ENCODE peak calls at places on chromosomes 4 and X, in nine cellular contexts. One of them, this sample, is unnamed.

GRCh38 chr4:169144061-169144600 is 126.6 kb downstream of the SH3RF1 start:
- DNase-seq in HFF-Myc: no peak
- DNase-seq in SK-N-SH: no peak
- DNase-seq in BE2C: no peak
- DNase-seq in dorsolateral prefrontal cortex: no peak
- DNase-seq in fibroblast of mammary gland: no peak
- DNase-seq in osteocyte: no peak
- DNase-seq in cardiac muscle cell: no peak
- DNase-seq in OCI-LY7: no peak
- DNase-seq in this sample: no peak

GRCh38 chr4:73311428-73311827 is 52.8 kb upstream of the ANKRD17 start:
- DNase-seq in HFF-Myc: no peak
- DNase-seq in SK-N-SH: no peak
- DNase-seq in BE2C: no peak
- DNase-seq in dorsolateral prefrontal cortex: no peak
- DNase-seq in fibroblast of mammary gland: peak; percentile 71
- DNase-seq in osteocyte: no peak
- DNase-seq in cardiac muscle cell: peak; percentile 5
- DNase-seq in OCI-LY7: peak; percentile 48
- DNase-seq in this sample: no peak

GRCh38 chr4:149975172-149975571 is 103.1 kb upstream of the DCLK2 start:
- DNase-seq in HFF-Myc: no peak
- DNase-seq in SK-N-SH: no peak
- DNase-seq in BE2C: no peak
- DNase-seq in dorsolateral prefrontal cortex: no peak
- DNase-seq in fibroblast of mammary gland: no peak
- DNase-seq in osteocyte: no peak
- DNase-seq in cardiac muscle cell: no peak
- DNase-seq in OCI-LY7: no peak
- DNase-seq in this sample: no peak

GRCh38 chrX:11461181-11462001 is 168.2 kb downstream of the AMELX start:
- DNase-seq in HFF-Myc: no peak
- DNase-seq in SK-N-SH: no peak
- DNase-seq in BE2C: no peak
- DNase-seq in dorsolateral prefrontal cortex: no peak
- DNase-seq in fibroblast of mammary gland: peak; percentile 55
- DNase-seq in osteocyte: no peak
- DNase-seq in cardiac muscle cell: no peak
- DNase-seq in OCI-LY7: no peak
- DNase-seq in this sample: no peak

GRCh38 chr4:31275906-31276305 is 555.7 kb downstream of the PCDH7 start:
- DNase-seq in HFF-Myc: no peak
- DNase-seq in SK-N-SH: no peak
- DNase-seq in BE2C: no peak
- DNase-seq in dorsolateral prefrontal cortex: no peak
- DNase-seq in fibroblast of mammary gland: no peak
- DNase-seq in osteocyte: no peak
- DNase-seq in cardiac muscle cell: no peak
- DNase-seq in OCI-LY7: no peak
- DNase-seq in this sample: no peak

GRCh38 chr4:152591876-152592275 is 56.0 kb upstream of the FBXW7 start:
- DNase-seq in HFF-Myc: no peak
- DNase-seq in SK-N-SH: no peak
- DNase-seq in BE2C: no peak
- DNase-seq in dorsolateral prefrontal cortex: no peak
- DNase-seq in fibroblast of mammary gland: no peak
- DNase-seq in osteocyte: no peak
- DNase-seq in cardiac muscle cell: no peak
- DNase-seq in OCI-LY7: no peak
- DNase-seq in this sample: no peak

GRCh38 chr4:184889683-184890082 is 63.9 kb upstream of the ACSL1 start:
- DNase-seq in HFF-Myc: no peak
- DNase-seq in SK-N-SH: no peak
- DNase-seq in BE2C: no peak
- DNase-seq in dorsolateral prefrontal cortex: no peak
- DNase-seq in fibroblast of mammary gland: no peak
- DNase-seq in osteocyte: no peak
- DNase-seq in cardiac muscle cell: no peak
- DNase-seq in OCI-LY7: no peak
- DNase-seq in this sample: no peak

GRCh38 chr4:140186651-140187315 is 32.8 kb upstream of the MAML3 start:
- DNase-seq in HFF-Myc: no peak
- DNase-seq in SK-N-SH: no peak
- DNase-seq in BE2C: no peak
- DNase-seq in dorsolateral prefrontal cortex: peak; percentile 22
- DNase-seq in fibroblast of mammary gland: peak; percentile 69
- DNase-seq in osteocyte: no peak
- DNase-seq in cardiac muscle cell: no peak
- DNase-seq in OCI-LY7: no peak
- DNase-seq in this sample: no peak

GRCh38 chr4:13938299-13938698 is 310.8 kb upstream of the BOD1L1 start:
- DNase-seq in HFF-Myc: no peak
- DNase-seq in SK-N-SH: no peak
- DNase-seq in BE2C: no peak
- DNase-seq in dorsolateral prefrontal cortex: no peak
- DNase-seq in fibroblast of mammary gland: no peak
- DNase-seq in osteocyte: no peak
- DNase-seq in cardiac muscle cell: no peak
- DNase-seq in OCI-LY7: no peak
- DNase-seq in this sample: no peak

GRCh38 chr4:184536881-184537248 is 62.5 kb upstream of the IRF2 start:
- DNase-seq in HFF-Myc: no peak
- DNase-seq in SK-N-SH: no peak
- DNase-seq in BE2C: no peak
- DNase-seq in dorsolateral prefrontal cortex: no peak
- DNase-seq in fibroblast of mammary gland: no peak
- DNase-seq in osteocyte: no peak
- DNase-seq in cardiac muscle cell: no peak
- DNase-seq in OCI-LY7: peak; percentile 21
- DNase-seq in this sample: no peak

GRCh38 chr4:109486007-109486406 is 52.4 kb downstream of the SEC24B start:
- DNase-seq in HFF-Myc: no peak
- DNase-seq in SK-N-SH: no peak
- DNase-seq in BE2C: no peak
- DNase-seq in dorsolateral prefrontal cortex: no peak
- DNase-seq in fibroblast of mammary gland: no peak
- DNase-seq in osteocyte: no peak
- DNase-seq in cardiac muscle cell: no peak
- DNase-seq in OCI-LY7: no peak
- DNase-seq in this sample: no peak

GRCh38 chr4:169615467-169616106 is 3.2 kb upstream of the NEK1 start:
- DNase-seq in HFF-Myc: no peak
- DNase-seq in SK-N-SH: no peak
- DNase-seq in BE2C: no peak
- DNase-seq in dorsolateral prefrontal cortex: no peak
- DNase-seq in fibroblast of mammary gland: no peak
- DNase-seq in osteocyte: no peak
- DNase-seq in cardiac muscle cell: no peak
- DNase-seq in OCI-LY7: no peak
- DNase-seq in this sample: no peak

GRCh38 chr4:3871181-3871852 is 105.1 kb downstream of the ADRA2C start:
- DNase-seq in HFF-Myc: no peak
- DNase-seq in SK-N-SH: peak; percentile 84
- DNase-seq in BE2C: peak; percentile 85
- DNase-seq in dorsolateral prefrontal cortex: no peak
- DNase-seq in fibroblast of mammary gland: no peak
- DNase-seq in osteocyte: no peak
- DNase-seq in cardiac muscle cell: peak; percentile 75
- DNase-seq in OCI-LY7: no peak
- DNase-seq in this sample: peak; percentile 85

GRCh38 chr4:4356106-4357041 is 30.5 kb upstream of the NSG1 start:
- DNase-seq in HFF-Myc: no peak
- DNase-seq in SK-N-SH: no peak
- DNase-seq in BE2C: no peak
- DNase-seq in dorsolateral prefrontal cortex: no peak
- DNase-seq in fibroblast of mammary gland: no peak
- DNase-seq in osteocyte: no peak
- DNase-seq in cardiac muscle cell: no peak
- DNase-seq in OCI-LY7: no peak
- DNase-seq in this sample: no peak

GRCh38 chr4:110287130-110287529 is 88.7 kb upstream of the ELOVL6 start:
- DNase-seq in HFF-Myc: peak; percentile 56
- DNase-seq in SK-N-SH: no peak
- DNase-seq in BE2C: no peak
- DNase-seq in dorsolateral prefrontal cortex: no peak
- DNase-seq in fibroblast of mammary gland: peak; percentile 87
- DNase-seq in osteocyte: no peak
- DNase-seq in cardiac muscle cell: no peak
- DNase-seq in OCI-LY7: no peak
- DNase-seq in this sample: no peak

GRCh38 chr4:135050086-135050717 is 848.6 kb upstream of the PABPC4L start:
- DNase-seq in HFF-Myc: no peak
- DNase-seq in SK-N-SH: no peak
- DNase-seq in BE2C: peak; percentile 31
- DNase-seq in dorsolateral prefrontal cortex: no peak
- DNase-seq in fibroblast of mammary gland: no peak
- DNase-seq in osteocyte: no peak
- DNase-seq in cardiac muscle cell: peak; percentile 2
- DNase-seq in OCI-LY7: no peak
- DNase-seq in this sample: no peak

GRCh38 chr4:94507708-94508107 is 56.0 kb downstream of the PDLIM5 start:
- DNase-seq in HFF-Myc: no peak
- DNase-seq in SK-N-SH: no peak
- DNase-seq in BE2C: no peak
- DNase-seq in dorsolateral prefrontal cortex: no peak
- DNase-seq in fibroblast of mammary gland: peak; percentile 98
- DNase-seq in osteocyte: no peak
- DNase-seq in cardiac muscle cell: peak; percentile 30
- DNase-seq in OCI-LY7: no peak
- DNase-seq in this sample: no peak

GRCh38 chrX:46376246-46376885 is 168.9 kb downstream of the ZNF674 start:
- DNase-seq in HFF-Myc: peak; percentile 12
- DNase-seq in SK-N-SH: no peak
- DNase-seq in BE2C: no peak
- DNase-seq in dorsolateral prefrontal cortex: no peak
- DNase-seq in fibroblast of mammary gland: peak; percentile 67
- DNase-seq in osteocyte: no peak
- DNase-seq in cardiac muscle cell: peak; percentile 48
- DNase-seq in OCI-LY7: peak; percentile 6
- DNase-seq in this sample: no peak

GRCh38 chr4:2798399-2799301 is 5.8 kb downstream of the SH3BP2 start:
- DNase-seq in HFF-Myc: no peak
- DNase-seq in SK-N-SH: peak; percentile 92
- DNase-seq in BE2C: peak; percentile 54
- DNase-seq in dorsolateral prefrontal cortex: no peak
- DNase-seq in fibroblast of mammary gland: no peak
- DNase-seq in osteocyte: no peak
- DNase-seq in cardiac muscle cell: no peak
- DNase-seq in OCI-LY7: peak; percentile 47
- DNase-seq in this sample: peak; percentile 33

GRCh38 chrX:56978172-56978571 is 17.2 kb downstream of the SPIN3 start:
- DNase-seq in HFF-Myc: no peak
- DNase-seq in SK-N-SH: peak; percentile 39
- DNase-seq in BE2C: peak; percentile 15
- DNase-seq in dorsolateral prefrontal cortex: no peak
- DNase-seq in fibroblast of mammary gland: peak; percentile 57
- DNase-seq in osteocyte: no peak
- DNase-seq in cardiac muscle cell: peak; percentile 25
- DNase-seq in OCI-LY7: peak; percentile 52
- DNase-seq in this sample: no peak
- TF ChIP-seq CTCF in HFF-Myc: peak; percentile 54
- TF ChIP-seq CTCF in SK-N-SH: peak; percentile 72
- TF ChIP-seq CTCF in BE2C: peak; percentile 57
- TF ChIP-seq CTCF in dorsolateral prefrontal cortex: peak; percentile 63
- TF ChIP-seq CTCF in fibroblast of mammary gland: peak; percentile 74
- TF ChIP-seq CTCF in osteocyte: peak; percentile 64
- TF ChIP-seq CTCF in cardiac muscle cell: peak; percentile 60
- TF ChIP-seq CTCF in OCI-LY7: peak; percentile 73
- TF ChIP-seq CTCF in this sample: peak; percentile 37

DNA sequence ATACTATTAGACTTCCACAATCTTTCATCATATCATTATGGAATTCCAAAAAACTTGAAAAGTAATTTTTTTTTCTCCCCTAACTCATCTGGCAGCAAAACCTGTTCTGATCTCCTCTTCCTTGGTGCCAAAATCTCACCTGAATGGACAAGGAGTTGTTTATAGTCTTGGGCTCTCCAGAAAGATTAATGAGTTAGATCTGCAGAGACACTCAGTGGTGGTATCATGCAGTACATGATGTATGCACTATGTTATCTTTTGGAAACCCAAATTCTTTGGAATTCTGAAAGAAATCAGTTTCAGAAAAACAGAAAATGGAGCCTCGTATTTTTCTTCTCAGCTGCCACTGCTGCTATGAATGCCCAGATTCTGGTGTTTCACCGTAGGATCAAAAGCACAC is 11.7 kb downstream of the GPM6B start:
- DNase-seq in HFF-Myc: no peak
- DNase-seq in SK-N-SH: no peak
- DNase-seq in BE2C: no peak
- DNase-seq in dorsolateral prefrontal cortex: no peak
- DNase-seq in fibroblast of mammary gland: no peak
- DNase-seq in osteocyte: no peak
- DNase-seq in cardiac muscle cell: no peak
- DNase-seq in OCI-LY7: peak; percentile 13
- DNase-seq in this sample: no peak
- TF ChIP-seq CTCF in HFF-Myc: no peak
- TF ChIP-seq CTCF in SK-N-SH: no peak
- TF ChIP-seq CTCF in BE2C: no peak
- TF ChIP-seq CTCF in dorsolateral prefrontal cortex: no peak
- TF ChIP-seq CTCF in fibroblast of mammary gland: no peak
- TF ChIP-seq CTCF in osteocyte: no peak
- TF ChIP-seq CTCF in cardiac muscle cell: no peak
- TF ChIP-seq CTCF in OCI-LY7: peak; percentile 35
- TF ChIP-seq CTCF in this sample: no peak

DNA sequence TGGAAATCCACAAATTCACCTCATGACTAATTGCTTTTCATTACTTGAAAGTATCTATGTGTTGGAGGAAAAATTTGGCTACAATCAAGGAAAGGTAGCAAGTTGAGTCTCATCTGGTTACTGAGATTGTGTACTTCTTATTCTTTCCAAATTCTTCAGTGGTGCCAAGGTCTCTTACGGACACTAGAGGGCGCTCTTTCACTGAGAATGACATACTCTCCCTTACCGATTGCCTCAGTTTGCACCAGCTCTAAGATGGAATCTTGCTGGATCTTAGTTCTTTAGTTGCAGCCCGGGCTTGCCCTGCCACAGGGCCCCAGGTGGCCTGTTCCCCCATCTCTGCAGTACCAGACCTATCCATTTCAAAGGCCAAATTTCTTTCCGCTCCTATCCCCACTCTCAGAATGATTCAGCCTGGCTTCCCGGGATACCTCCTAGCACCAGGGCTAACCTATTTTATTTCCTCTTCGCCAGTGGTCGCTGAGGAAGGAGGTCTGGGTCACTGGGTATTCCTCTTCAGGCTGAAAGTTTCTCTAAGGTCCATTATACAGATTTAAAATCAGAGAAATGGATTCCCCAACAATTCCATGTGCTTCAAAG is 24.6 kb upstream of the GPR50 start:
- DNase-seq in HFF-Myc: peak; percentile 10
- DNase-seq in SK-N-SH: peak; percentile 37
- DNase-seq in BE2C: peak; percentile 11
- DNase-seq in dorsolateral prefrontal cortex: no peak
- DNase-seq in fibroblast of mammary gland: peak; percentile 53
- DNase-seq in osteocyte: no peak
- DNase-seq in cardiac muscle cell: peak; percentile 64
- DNase-seq in OCI-LY7: peak; percentile 52
- DNase-seq in this sample: no peak
- TF ChIP-seq CTCF in HFF-Myc: peak; percentile 58
- TF ChIP-seq CTCF in SK-N-SH: peak; percentile 88
- TF ChIP-seq CTCF in BE2C: peak; percentile 70
- TF ChIP-seq CTCF in dorsolateral prefrontal cortex: peak; percentile 83
- TF ChIP-seq CTCF in fibroblast of mammary gland: peak; percentile 79
- TF ChIP-seq CTCF in osteocyte: peak; percentile 75
- TF ChIP-seq CTCF in cardiac muscle cell: peak; percentile 64
- TF ChIP-seq CTCF in OCI-LY7: peak; percentile 81
- TF ChIP-seq CTCF in this sample: peak; percentile 77

GRCh38 chrX:34521563-34521962 is 135.5 kb downstream of the TMEM47 start:
- DNase-seq in HFF-Myc: no peak
- DNase-seq in SK-N-SH: no peak
- DNase-seq in BE2C: no peak
- DNase-seq in dorsolateral prefrontal cortex: no peak
- DNase-seq in fibroblast of mammary gland: peak; percentile 3
- DNase-seq in osteocyte: no peak
- DNase-seq in cardiac muscle cell: no peak
- DNase-seq in OCI-LY7: no peak
- DNase-seq in this sample: no peak
- TF ChIP-seq CTCF in HFF-Myc: no peak
- TF ChIP-seq CTCF in SK-N-SH: no peak
- TF ChIP-seq CTCF in BE2C: no peak
- TF ChIP-seq CTCF in dorsolateral prefrontal cortex: no peak
- TF ChIP-seq CTCF in fibroblast of mammary gland: no peak
- TF ChIP-seq CTCF in osteocyte: peak; percentile 10
- TF ChIP-seq CTCF in cardiac muscle cell: no peak
- TF ChIP-seq CTCF in OCI-LY7: no peak
- TF ChIP-seq CTCF in this sample: no peak

This sample was measured in glutamatergic neuron.